ENCODE peak calls at places on chromosomes 16 and 17, in nine cellular contexts. Z, P, V, O, K, L, T, F and Y are unnamed samples.

GRCh38 chr17:8153957-8154607 is 1.9 kb upstream of the PER1 start:
- DNase-seq in V (peak; percentile 98), T (peak; percentile 100), O (peak; percentile 57), K (peak; percentile 99), Z (peak; percentile 96), P (peak; percentile 99), L (peak; percentile 98), F (peak; percentile 100), Y (peak; percentile 100)

GRCh38 chr17:2792541-2793169 is 3.6 kb upstream of the RAP1GAP2 start:
- DNase-seq in Z (no peak), V (no peak), K (no peak), P (no peak), F (no peak), T (no peak), L (no peak), O (no peak), Y (no peak)

GRCh38 chr16:74557275-74557674 is 49.6 kb downstream of the GLG1 start:
- DNase-seq in P (no peak), Z (no peak), F (no peak), T (no peak), K (no peak), O (no peak), V (no peak), L (no peak), Y (no peak)

GRCh38 chr16:31225193-31225592 is 8.3 kb upstream of the PYDC1 start:
- DNase-seq in Z (no peak), V (no peak), F (no peak), K (no peak), T (no peak), P (no peak), L (no peak), O (peak; percentile 17), Y (no peak)

GRCh38 chr17:77374170-77374936 is 233.6 kb downstream of the SEC14L1 start:
- DNase-seq in F (peak; percentile 83), V (peak; percentile 94), Z (peak; percentile 92), K (peak; percentile 88), P (peak; percentile 88), T (peak; percentile 95), L (peak; percentile 86), O (peak; percentile 84), Y (peak; percentile 79)

GRCh38 chr16:17130733-17131132 is 340.0 kb downstream of the XYLT1 start:
- DNase-seq in Z (no peak), K (no peak), P (no peak), L (no peak), F (no peak), V (no peak), T (peak; percentile 5), O (no peak), Y (no peak)

GRCh38 chr17:16150251-16150859 is 65.0 kb downstream of the NCOR1 start:
- DNase-seq in L (peak; percentile 80), F (no peak), K (no peak), T (no peak), P (no peak), Z (no peak), V (no peak), O (no peak), Y (no peak)

GRCh38 chr17:36464765-36465088 is 21.8 kb upstream of the ZNHIT3 start:
- DNase-seq in Z (peak; percentile 75), P (no peak), L (no peak), T (no peak), K (no peak), F (no peak), O (no peak), V (no peak), Y (no peak)

GRCh38 chr17:29722411-29723198 is 99.9 kb upstream of the CORO6 start:
- DNase-seq in V (peak; percentile 45), T (no peak), O (peak; percentile 24), L (peak; percentile 73), F (no peak), Z (no peak), P (peak; percentile 52), K (no peak), Y (no peak)

GRCh38 chr16:7629571-7629970 is 296.9 kb downstream of the RBFOX1 start:
- DNase-seq in V (no peak), P (no peak), K (no peak), T (no peak), F (no peak), Z (no peak), O (no peak), L (no peak), Y (no peak)

GRCh38 chr17:21191698-21192097 is 22.3 kb downstream of the TMEM11 start:
- DNase-seq in T (no peak), F (no peak), V (no peak), O (no peak), L (no peak), Z (no peak), K (no peak), P (no peak), Y (no peak)

GRCh38 chr16:2150418-2151187 is 2.2 kb downstream of the RAB26 start:
- DNase-seq in L (peak; percentile 28), P (no peak), Z (peak; percentile 80), O (no peak), K (peak; percentile 81), T (no peak), V (no peak), F (no peak), Y (no peak)

GRCh38 chr17:35849469-35850348 is 19.0 kb downstream of the HEATR9 start:
- DNase-seq in O (peak; percentile 52), K (no peak), T (no peak), P (peak; percentile 62), L (peak; percentile 67), Z (peak; percentile 89), F (no peak), V (peak; percentile 82), Y (no peak)

GRCh38 chr17:9170336-9170735 is 149.0 kb downstream of the NTN1 start:
- DNase-seq in V (no peak), L (no peak), K (no peak), P (no peak), O (no peak), F (no peak), Z (no peak), T (no peak), Y (no peak)

GRCh38 chr16:909281-910000 is 61.3 kb downstream of the LMF1 start:
- DNase-seq in K (no peak), P (no peak), O (no peak), Z (no peak), T (no peak), L (no peak), F (peak; percentile 7), V (no peak), Y (peak; percentile 39)
- H3K27ac ChIP-seq in K (no peak overlapping the region), P (no peak overlapping the region), O (no peak overlapping the region), Z (no peak overlapping the region), T (no peak overlapping the region), L (no peak overlapping the region), F (no peak overlapping the region), V (no peak overlapping the region), Y (no peak overlapping the region)

DNA sequence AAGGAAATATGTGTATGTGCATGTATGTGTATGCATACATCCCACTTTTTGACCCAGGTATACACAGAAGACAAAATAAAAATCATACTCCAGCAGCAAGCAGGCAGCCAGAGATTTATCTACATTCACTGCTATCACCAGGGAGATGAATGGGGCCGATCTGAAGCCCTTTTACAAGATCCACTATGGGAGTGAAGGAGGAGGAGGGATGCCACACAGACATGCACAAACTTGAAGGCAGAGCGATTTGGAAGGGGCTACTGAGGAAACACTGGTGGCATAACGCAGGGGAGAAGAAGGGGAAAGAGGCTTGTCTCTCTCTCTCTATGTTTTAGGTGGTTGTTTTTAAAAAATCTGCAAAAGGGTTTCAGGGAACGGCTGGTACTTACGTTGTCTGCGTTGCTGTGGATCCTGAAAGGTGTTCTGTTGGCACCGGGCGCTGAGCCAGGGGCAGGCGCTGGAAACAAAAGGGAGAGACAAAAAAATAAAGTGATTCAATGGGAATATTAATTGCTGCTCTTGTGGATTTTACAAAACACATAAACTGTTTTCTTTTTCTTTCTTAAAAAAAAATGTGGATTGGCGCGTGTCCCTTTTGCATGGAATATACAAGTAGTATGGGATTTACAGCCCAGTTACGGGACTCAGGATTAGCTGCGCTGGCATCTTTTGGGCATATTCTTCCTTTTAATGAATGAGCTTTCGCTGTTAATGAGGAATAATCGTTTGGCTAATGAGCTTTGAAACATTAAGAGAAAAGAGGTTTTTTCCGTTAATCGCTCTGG is 255.2 kb upstream of the PMFBP1 start:
- DNase-seq in V (no peak), P (no peak), F (no peak), K (no peak), Z (no peak), L (no peak), T (no peak), O (no peak), Y (no peak)
- H3K4me3 ChIP-seq in V (no peak overlapping the region), P (no peak overlapping the region), F (no peak overlapping the region), K (no peak overlapping the region), Z (no peak overlapping the region), L (no peak overlapping the region), T (no peak overlapping the region), O (no peak overlapping the region), Y (no peak overlapping the region)

DNA sequence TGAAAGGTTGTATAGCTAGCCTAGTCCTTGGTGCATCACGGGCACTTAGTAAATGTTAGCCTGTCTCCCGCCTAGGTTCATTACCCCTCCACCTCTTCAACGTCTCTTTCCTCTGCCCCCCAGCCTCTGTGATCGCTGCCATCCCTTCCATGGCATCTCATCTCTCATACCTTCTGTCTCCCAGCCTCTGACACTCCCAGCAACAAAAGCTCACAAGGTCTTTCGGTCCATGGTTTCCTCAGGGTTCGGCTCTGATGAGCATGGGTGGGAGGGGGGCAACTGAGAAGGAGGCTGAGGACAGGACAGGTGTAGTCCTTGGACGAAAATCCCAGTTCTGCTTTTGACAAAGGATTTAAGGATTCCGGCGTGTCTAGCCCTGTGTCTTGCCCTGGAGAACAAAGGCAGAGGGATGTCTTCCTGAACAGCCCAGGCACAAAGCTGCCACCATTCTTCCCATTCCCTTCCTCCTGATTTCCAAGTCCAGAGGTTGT is 16.7 kb downstream of the CCR7 start:
- DNase-seq in Z (no peak), V (no peak), O (no peak), T (no peak), L (no peak), F (no peak), K (no peak), P (no peak), Y (no peak)
- H3K4me1 ChIP-seq in Z (no peaks in the 10 kb centered on the region), V (peaks cover 41% of the 10 kb centered on the region), O (peaks cover 17% of the 10 kb centered on the region), T (peaks cover 70% of the 10 kb centered on the region), L (peaks cover 52% of the 10 kb centered on the region), F (peaks cover 67% of the 10 kb centered on the region), K (peaks cover 8% of the 10 kb centered on the region), P (peaks cover 54% of the 10 kb centered on the region), Y (peaks cover 48% of the 10 kb centered on the region)

GRCh38 chr16:67030221-67030962 is 1.4 kb downstream of the CBFB start:
- DNase-seq in V (no peak), P (peak; percentile 12), L (no peak), Z (no peak), F (no peak), O (no peak), T (peak; percentile 51), K (no peak), Y (no peak)
- H3K27ac ChIP-seq in V (peak overlapping the region; percentile 99), P (peak overlapping the region; percentile 98), L (peak overlapping the region; percentile 92), Z (no peak overlapping the region), F (peak overlapping the region; percentile 93), O (peak overlapping the region; percentile 97), T (peak overlapping the region; percentile 97), K (peak overlapping the region; percentile 92), Y (peak overlapping the region; percentile 98)

GRCh38 chr17:82294086-82294773 is 20.7 kb upstream of the CSNK1D start:
- DNase-seq in O (no peak), F (no peak), K (no peak), T (no peak), P (no peak), Z (no peak), L (peak; percentile 36), V (no peak), Y (no peak)
- H3K4me3 ChIP-seq in O (peak overlapping the region; percentile 32), F (peak overlapping the region; percentile 75), K (peak overlapping the region; percentile 22), T (no peak overlapping the region), P (no peak overlapping the region), Z (peak overlapping the region; percentile 71), L (no peak overlapping the region), V (no peak overlapping the region), Y (peak overlapping the region; percentile 60)